ENCODE peak calls at places on chromosomes 11 and 22, in nine cellular contexts. E is SW 1271; W is HT1080; M is amygdala; O is caudate nucleus; G is stimulated activated CD4-positive, alpha-beta T cell treated with anti-CD3 and anti-CD28 coated beads, Interleukin-2, amount 100 ng/mL, for 48 hours; V is central memory CD4-positive, alpha-beta T cell; D is HCEC 1CT; T is hepatocyte. X is an unnamed sample.

GRCh38 chr22:25134028-25134427 is 65.6 kb upstream of the CRYBB3 start:
- DNase-seq in E (no peak), W (no peak), M (no peak), O (no peak), G (no peak), V (no peak), D (no peak), T (no peak), X (no peak)

GRCh38 chr11:77166021-77166420 is 38.0 kb downstream of the MYO7A start:
- DNase-seq in E (no peak), W (no peak), M (no peak), O (no peak), G (no peak), V (no peak), D (no peak), T (no peak), X (no peak)

GRCh38 chr11:3855808-3856491 is 486 bp downstream of the STIM1 start:
- DNase-seq in E (no peak), W (peak), M (no peak), O (no peak), G (peak), V (peak), D (peak), T (peak), X (peak)

GRCh38 chr11:57150454-57150917 is 31.3 kb upstream of the LRRC55 start:
- DNase-seq in E (no peak), W (no peak), M (no peak), O (no peak), G (no peak), V (no peak), D (no peak), T (peak), X (no peak)

GRCh38 chr11:7439921-7440320 is 45.4 kb upstream of the OLFML1 start:
- DNase-seq in E (no peak), W (no peak), M (no peak), O (no peak), G (no peak), V (no peak), D (no peak), T (no peak), X (no peak)

GRCh38 chr11:5203366-5203765 is 2.9 kb upstream of the OR51V1 start:
- DNase-seq in E (no peak), W (no peak), M (no peak), O (no peak), G (no peak), V (no peak), D (peak), T (no peak), X (no peak)

GRCh38 chr11:45617886-45618601 is 47.4 kb downstream of the CHST1 start:
- DNase-seq in E (no peak), W (no peak), M (no peak), O (no peak), G (no peak), V (no peak), D (no peak), T (no peak), X (no peak)

GRCh38 chr11:115198301-115198700 is 305.9 kb downstream of the CADM1 start:
- DNase-seq in E (no peak), W (no peak), M (no peak), O (no peak), G (no peak), V (no peak), D (no peak), T (no peak), X (no peak)

GRCh38 chr22:50191041-50191740 is 5.5 kb downstream of the TRABD start:
- DNase-seq in E (no peak), W (no peak), M (no peak), O (no peak), G (peak), V (peak), D (no peak), T (no peak), X (peak)

GRCh38 chr22:30555282-30556210 is 9.0 kb upstream of the SEC14L6 start:
- DNase-seq in E (no peak), W (no peak), M (no peak), O (no peak), G (no peak), V (no peak), D (no peak), T (no peak), X (no peak)

GRCh38 chr22:25139062-25139461 is 60.6 kb upstream of the CRYBB3 start:
- DNase-seq in E (no peak), W (no peak), M (no peak), O (no peak), G (no peak), V (no peak), D (no peak), T (peak), X (no peak)

GRCh38 chr22:31681625-31682345 is 19.8 kb upstream of the PISD start:
- DNase-seq in E (no peak), W (no peak), M (no peak), O (no peak), G (no peak), V (no peak), D (no peak), T (no peak), X (no peak)

GRCh38 chr11:103736986-103737622 is 299.3 kb upstream of the DDI1 start:
- DNase-seq in E (no peak), W (no peak), M (no peak), O (no peak), G (no peak), V (no peak), D (no peak), T (no peak), X (no peak)

GRCh38 chr11:102599642-102600261 is 25.4 kb downstream of the MMP20 start:
- DNase-seq in E (peak), W (peak), M (no peak), O (no peak), G (no peak), V (no peak), D (peak), T (peak), X (no peak)

GRCh38 chr11:34536056-34536455 is 22.5 kb upstream of the ELF5 start:
- DNase-seq in E (no peak), W (no peak), M (no peak), O (no peak), G (no peak), V (no peak), D (no peak), T (no peak), X (no peak)

GRCh38 chr11:10474551-10474950 is 19.5 kb downstream of the AMPD3 start:
- DNase-seq in E (no peak), W (no peak), M (no peak), O (no peak), G (no peak), V (no peak), D (no peak), T (no peak), X (no peak)

GRCh38 chr22:46057762-46058420 is 80.9 kb upstream of the WNT7B start:
- DNase-seq in E (no peak), W (peak), M (no peak), O (no peak), G (no peak), V (peak), D (peak), T (no peak), X (peak)

GRCh38 chr11:75276696-75277095 is 36.1 kb downstream of the TPBGL start:
- DNase-seq in E (no peak), W (no peak), M (no peak), O (no peak), G (no peak), V (no peak), D (no peak), T (no peak), X (peak)

GRCh38 chr11:48062649-48063048 is 82.3 kb downstream of the PTPRJ start:
- DNase-seq in E (no peak), W (no peak), M (no peak), O (no peak), G (no peak), V (no peak), D (no peak), T (no peak), X (no peak)

GRCh38 chr11:116466231-116466630 is 306.6 kb downstream of the BUD13 start:
- DNase-seq in E (no peak), W (no peak), M (no peak), O (peak), G (no peak), V (no peak), D (no peak), T (no peak), X (no peak)

GRCh38 chr11:74755395-74755995 is 6.8 kb downstream of the RNF169 start:
- DNase-seq in E (no peak), W (no peak), M (no peak), O (no peak), G (no peak), V (no peak), D (peak), T (no peak), X (no peak)

GRCh38 chr11:118045191-118045590 is 31.7 kb upstream of the TMPRSS4 start:
- DNase-seq in E (no peak), W (no peak), M (no peak), O (no peak), G (no peak), V (no peak), D (no peak), T (no peak), X (peak)

GRCh38 chr11:978073-978720 is 52.5 kb downstream of the AP2A2 start:
- DNase-seq in E (no peak), W (no peak), M (no peak), O (no peak), G (no peak), V (no peak), D (no peak), T (no peak), X (no peak)

GRCh38 chr11:122099345-122100045 is 16.5 kb downstream of the BLID start:
- DNase-seq in E (no peak), W (no peak), M (no peak), O (no peak), G (no peak), V (no peak), D (peak), T (no peak), X (no peak)

GRCh38 chr22:23305922-23306374 is 125.6 kb downstream of the BCR start:
- DNase-seq in E (no peak), W (peak), M (peak), O (peak), G (no peak), V (no peak), D (peak), T (peak), X (no peak)

GRCh38 chr11:75347781-75348613 is 3.5 kb downstream of the ARRB1 start:
- DNase-seq in E (no peak), W (peak), M (no peak), O (no peak), G (no peak), V (no peak), D (peak), T (peak), X (no peak)

GRCh38 chr11:58243954-58244353 is 15.2 kb upstream of the OR10Q1 start:
- DNase-seq in E (no peak), W (no peak), M (no peak), O (no peak), G (no peak), V (no peak), D (no peak), T (no peak), X (no peak)

GRCh38 chr22:25062378-25063095 is 110.0 kb downstream of the KIAA1671 start:
- DNase-seq in E (no peak), W (no peak), M (no peak), O (no peak), G (no peak), V (peak), D (no peak), T (no peak), X (peak)

GRCh38 chr11:2533642-2534115 is 88.9 kb downstream of the KCNQ1 start:
- DNase-seq in E (peak), W (peak), M (no peak), O (no peak), G (no peak), V (no peak), D (peak), T (peak), X (no peak)

GRCh38 chr11:24637520-24637919 is 140.7 kb downstream of the LUZP2 start:
- DNase-seq in E (no peak), W (no peak), M (no peak), O (no peak), G (no peak), V (no peak), D (no peak), T (no peak), X (no peak)

GRCh38 chr11:103948331-103948730 is 88.1 kb upstream of the DDI1 start:
- DNase-seq in E (no peak), W (no peak), M (no peak), O (no peak), G (no peak), V (no peak), D (no peak), T (no peak), X (no peak)

X was measured in activated CD4-positive, alpha-beta memory T cell treated with anti-CD3 and anti-CD28 coated beads for 36 hours.